ENCODE peak calls at places on chromosomes 11 and 22, in eight cellular contexts. One of them, this sample, is unnamed.

GRCh38 chr11:115324569-115325432 is 179.4 kb downstream of the CADM1 start:
- DNase-seq in activated T-cell treated with anti-CD3 and anti-CD28 coated beads for 1 hour: no peak
- DNase-seq in NCI-H460: peak
- DNase-seq in Calu3: peak
- DNase-seq in left lung: no peak
- DNase-seq in midbrain: peak
- DNase-seq in right lobe of liver: no peak
- DNase-seq in GM23338: peak
- DNase-seq in this sample: peak

GRCh38 chr11:61911701-61912529 is 5.5 kb downstream of the RAB3IL1 start:
- DNase-seq in activated T-cell treated with anti-CD3 and anti-CD28 coated beads for 1 hour: no peak
- DNase-seq in NCI-H460: no peak
- DNase-seq in Calu3: no peak
- DNase-seq in left lung: peak
- DNase-seq in midbrain: no peak
- DNase-seq in right lobe of liver: peak
- DNase-seq in GM23338: no peak
- DNase-seq in this sample: no peak

GRCh38 chr22:17258015-17258827 is 39.0 kb upstream of the ADA2 start:
- DNase-seq in activated T-cell treated with anti-CD3 and anti-CD28 coated beads for 1 hour: peak
- DNase-seq in NCI-H460: no peak
- DNase-seq in Calu3: peak
- DNase-seq in left lung: no peak
- DNase-seq in midbrain: peak
- DNase-seq in right lobe of liver: peak
- DNase-seq in GM23338: peak
- DNase-seq in this sample: peak

GRCh38 chr22:39092111-39092867 is 4.8 kb upstream of the APOBEC3H start:
- DNase-seq in activated T-cell treated with anti-CD3 and anti-CD28 coated beads for 1 hour: no peak
- DNase-seq in NCI-H460: no peak
- DNase-seq in Calu3: no peak
- DNase-seq in left lung: peak
- DNase-seq in midbrain: no peak
- DNase-seq in right lobe of liver: no peak
- DNase-seq in GM23338: no peak
- DNase-seq in this sample: no peak

GRCh38 chr11:103609117-103610066 is 427.0 kb upstream of the DDI1 start:
- DNase-seq in activated T-cell treated with anti-CD3 and anti-CD28 coated beads for 1 hour: no peak
- DNase-seq in NCI-H460: no peak
- DNase-seq in Calu3: peak
- DNase-seq in left lung: no peak
- DNase-seq in midbrain: no peak
- DNase-seq in right lobe of liver: no peak
- DNase-seq in GM23338: peak
- DNase-seq in this sample: peak

GRCh38 chr11:88709567-88709966 is 356.2 kb downstream of the GRM5 start:
- DNase-seq in activated T-cell treated with anti-CD3 and anti-CD28 coated beads for 1 hour: no peak
- DNase-seq in NCI-H460: no peak
- DNase-seq in Calu3: peak
- DNase-seq in left lung: no peak
- DNase-seq in midbrain: peak
- DNase-seq in right lobe of liver: no peak
- DNase-seq in GM23338: peak
- DNase-seq in this sample: no peak

GRCh38 chr11:130068546-130068985 is 1.1 kb upstream of the APLP2 start:
- DNase-seq in activated T-cell treated with anti-CD3 and anti-CD28 coated beads for 1 hour: no peak
- DNase-seq in NCI-H460: no peak
- DNase-seq in Calu3: no peak
- DNase-seq in left lung: no peak
- DNase-seq in midbrain: no peak
- DNase-seq in right lobe of liver: no peak
- DNase-seq in GM23338: peak
- DNase-seq in this sample: no peak

GRCh38 chr11:110184974-110185597 is 91.9 kb downstream of the ZC3H12C start:
- DNase-seq in activated T-cell treated with anti-CD3 and anti-CD28 coated beads for 1 hour: no peak
- DNase-seq in NCI-H460: no peak
- DNase-seq in Calu3: no peak
- DNase-seq in left lung: no peak
- DNase-seq in midbrain: peak
- DNase-seq in right lobe of liver: no peak
- DNase-seq in GM23338: no peak
- DNase-seq in this sample: no peak

GRCh38 chr11:96187779-96188624 is 155.0 kb downstream of the MAML2 start:
- DNase-seq in activated T-cell treated with anti-CD3 and anti-CD28 coated beads for 1 hour: no peak
- DNase-seq in NCI-H460: no peak
- DNase-seq in Calu3: no peak
- DNase-seq in left lung: no peak
- DNase-seq in midbrain: peak
- DNase-seq in right lobe of liver: no peak
- DNase-seq in GM23338: no peak
- DNase-seq in this sample: no peak

GRCh38 chr11:91686700-91687099 is 537.9 kb upstream of the FAT3 start:
- DNase-seq in activated T-cell treated with anti-CD3 and anti-CD28 coated beads for 1 hour: no peak
- DNase-seq in NCI-H460: no peak
- DNase-seq in Calu3: no peak
- DNase-seq in left lung: no peak
- DNase-seq in midbrain: no peak
- DNase-seq in right lobe of liver: no peak
- DNase-seq in GM23338: peak
- DNase-seq in this sample: no peak

GRCh38 chr11:132028380-132029240 is 658.2 kb downstream of the NTM start:
- DNase-seq in activated T-cell treated with anti-CD3 and anti-CD28 coated beads for 1 hour: no peak
- DNase-seq in NCI-H460: peak
- DNase-seq in Calu3: peak
- DNase-seq in left lung: no peak
- DNase-seq in midbrain: peak
- DNase-seq in right lobe of liver: no peak
- DNase-seq in GM23338: peak
- DNase-seq in this sample: peak

GRCh38 chr11:9580894-9581293 is 7.4 kb downstream of the WEE1 start:
- DNase-seq in activated T-cell treated with anti-CD3 and anti-CD28 coated beads for 1 hour: no peak
- DNase-seq in NCI-H460: no peak
- DNase-seq in Calu3: no peak
- DNase-seq in left lung: no peak
- DNase-seq in midbrain: no peak
- DNase-seq in right lobe of liver: no peak
- DNase-seq in GM23338: no peak
- DNase-seq in this sample: no peak

GRCh38 chr11:116946414-116946813 is 109.0 kb upstream of the APOA1 start:
- DNase-seq in activated T-cell treated with anti-CD3 and anti-CD28 coated beads for 1 hour: no peak
- DNase-seq in NCI-H460: no peak
- DNase-seq in Calu3: no peak
- DNase-seq in left lung: no peak
- DNase-seq in midbrain: no peak
- DNase-seq in right lobe of liver: no peak
- DNase-seq in GM23338: no peak
- DNase-seq in this sample: no peak

This sample was measured in Karpas-422.